ENCODE peak calls at places on chromosomes 4 and X, in ten cellular contexts. I is HEK293T; Q is fibroblast of pulmonary artery; X is stimulated activated CD8-positive, alpha-beta memory T cell treated with anti-CD3 and anti-CD28 coated beads, Interleukin-7, amount 100 ng/mL, for 24 hours; Y is activated naive CD4-positive, alpha-beta T cell treated with anti-CD3 and anti-CD28 coated beads for 36 hours; O is T-helper 2 cell; F is HL-60; A is Right ventricle myocardium superior; E is RWPE1; B is ascending aorta. P is an unnamed sample.
A peak's percentile ranks its signal among the peaks of the same experiment; 100 is the strongest.

GRCh38 chr4:149887091-149887490 is 71.4 kb upstream of the IQCM start:
- DNase-seq in I (no peak), Q (no peak), X (no peak), Y (no peak), O (no peak), F (no peak), A (no peak), E (peak; percentile 14), B (no peak), P (no peak)

GRCh38 chr4:155674669-155675071 is 8.0 kb downstream of the GUCY1A1 start:
- DNase-seq in I (no peak), Q (no peak), X (no peak), Y (no peak), O (no peak), F (no peak), A (no peak), E (no peak), B (no peak), P (no peak)

GRCh38 chr4:83552924-83553323 is 17.0 kb downstream of the GPAT3 start:
- DNase-seq in I (no peak), Q (peak; percentile 25), X (no peak), Y (no peak), O (no peak), F (no peak), A (no peak), E (no peak), B (no peak), P (peak; percentile 55)

GRCh38 chr4:148964456-148964855 is 522.2 kb upstream of the NR3C2 start:
- DNase-seq in I (no peak), Q (no peak), X (no peak), Y (no peak), O (no peak), F (no peak), A (no peak), E (no peak), B (no peak), P (no peak)

GRCh38 chr4:125049711-125050110 is 265.0 kb upstream of the FAT4 start:
- DNase-seq in I (no peak), Q (peak; percentile 68), X (no peak), Y (no peak), O (no peak), F (no peak), A (no peak), E (no peak), B (no peak), P (no peak)

GRCh38 chr4:180695851-180696250 is 1547.4 kb upstream of the TENM3 start:
- DNase-seq in I (no peak), Q (peak; percentile 38), X (no peak), Y (no peak), O (no peak), F (no peak), A (no peak), E (no peak), B (no peak), P (no peak)

GRCh38 chrX:142251665-142252064 is 46.6 kb upstream of the MAGEC2 start:
- DNase-seq in I (no peak), Q (no peak), X (no peak), Y (no peak), O (no peak), F (no peak), A (no peak), E (peak; percentile 1), B (no peak), P (no peak)

GRCh38 chr4:78638324-78639172 is 87.0 kb downstream of the ANXA3 start:
- DNase-seq in I (no peak), Q (no peak), X (no peak), Y (no peak), O (no peak), F (no peak), A (no peak), E (no peak), B (no peak), P (no peak)

GRCh38 chr4:43587746-43588145 is 695.2 kb downstream of the GRXCR1 start:
- DNase-seq in I (no peak), Q (peak; percentile 17), X (no peak), Y (no peak), O (no peak), F (no peak), A (no peak), E (no peak), B (no peak), P (no peak)

GRCh38 chrX:7147978-7148824 is at the start of gene PUDP:
- DNase-seq in I (peak; percentile 75), Q (peak; percentile 81), X (peak; percentile 39), Y (peak; percentile 79), O (peak; percentile 90), F (peak; percentile 83), A (peak; percentile 92), E (peak; percentile 82), B (peak; percentile 93), P (peak; percentile 94)

GRCh38 chr4:64713256-64713840 is 304.1 kb upstream of the TECRL start:
- DNase-seq in I (peak; percentile 18), Q (peak; percentile 35), X (no peak), Y (no peak), O (no peak), F (no peak), A (no peak), E (peak; percentile 3), B (no peak), P (peak; percentile 50)

GRCh38 chr4:25879991-25880641 is 17.3 kb upstream of the SEL1L3 start:
- DNase-seq in I (no peak), Q (peak; percentile 80), X (no peak), Y (no peak), O (no peak), F (peak; percentile 29), A (no peak), E (no peak), B (no peak), P (no peak)

GRCh38 chrX:623268-623598 is 7.4 kb upstream of the SHOX start:
- DNase-seq in I (no peak), Q (no peak), X (no peak), Y (no peak), O (no peak), F (no peak), A (no peak), E (no peak), B (no peak), P (no peak)

GRCh38 chr4:7434766-7435150 is at the start of gene PSAPL1:
- DNase-seq in I (peak; percentile 60), Q (peak; percentile 47), X (no peak), Y (peak; percentile 39), O (no peak), F (no peak), A (peak; percentile 56), E (peak; percentile 81), B (no peak), P (peak; percentile 52)

GRCh38 chr4:6379787-6380745 is 92.3 kb downstream of the PPP2R2C start:
- DNase-seq in I (no peak), Q (no peak), X (no peak), Y (no peak), O (no peak), F (no peak), A (peak; percentile 24), E (no peak), B (no peak), P (peak; percentile 69)

GRCh38 chr4:174749091-174749490 is 80.0 kb downstream of the GLRA3 start:
- DNase-seq in I (no peak), Q (peak; percentile 31), X (no peak), Y (no peak), O (no peak), F (no peak), A (no peak), E (no peak), B (no peak), P (no peak)